ENCODE peak calls at places on chromosomes 11 and 22, in four cellular contexts. P is dorsolateral prefrontal cortex, U is anterior cingulate cortex, S is AG10803. N is an unnamed sample.

GRCh38 chr11:46039990-46040389 is 81.3 kb downstream of the PHF21A start:
- DNase-seq in S (peak), U (no peak), P (no peak), N (no peak)

GRCh38 chr22:31296258-31296657 is 4.0 kb upstream of the PIK3IP1 start:
- DNase-seq in P (no peak), S (peak), U (no peak), N (no peak)

GRCh38 chr11:134261626-134262488 is 8.5 kb downstream of the ACAD8 start:
- DNase-seq in P (no peak), U (no peak), S (peak), N (no peak)

GRCh38 chr11:43921561-43922294 is 20.7 kb upstream of the C11orf96 start:
- DNase-seq in S (no peak), P (no peak), U (no peak), N (no peak)

GRCh38 chr22:17149073-17149815 is 9.8 kb downstream of the HDHD5 start:
- DNase-seq in U (no peak), S (no peak), P (no peak), N (no peak)

GRCh38 chr11:86103808-86104207 is 34.9 kb upstream of the PICALM start:
- DNase-seq in S (no peak), U (no peak), P (no peak), N (no peak)

GRCh38 chr11:37710031-37710430 is 1112.0 kb upstream of the RAG2 start:
- DNase-seq in U (peak), P (no peak), S (peak), N (no peak)

GRCh38 chr11:45097721-45098493 is 48.5 kb upstream of the PRDM11 start:
- DNase-seq in S (peak), U (no peak), P (no peak), N (peak)

GRCh38 chr11:115385211-115385610 is 119.0 kb downstream of the CADM1 start:
- DNase-seq in P (no peak), U (no peak), S (no peak), N (peak)

GRCh38 chr22:22018825-22019658 is 36.5 kb upstream of the TOP3B start:
- DNase-seq in S (no peak), P (no peak), U (no peak), N (no peak)

GRCh38 chr11:1548221-1549070 is 23.6 kb downstream of the DUSP8 start:
- DNase-seq in P (peak), U (no peak), S (peak), N (peak)

GRCh38 chr22:29726512-29727247 is 6.9 kb downstream of the CABP7 start:
- DNase-seq in P (no peak), S (no peak), U (no peak), N (no peak)

GRCh38 chr11:47391077-47391583 is 12.8 kb upstream of the SPI1 start:
- DNase-seq in S (no peak), U (no peak), P (no peak), N (no peak)

GRCh38 chr11:61711493-61711892 is 31.3 kb downstream of the DAGLA start:
- DNase-seq in P (no peak), S (no peak), U (peak), N (peak)

GRCh38 chr22:41799486-41800347 is 762 bp upstream of the CCDC134 start:
- DNase-seq in U (no peak), P (peak), S (peak), N (peak)

GRCh38 chr11:58591659-58592058 is 12.8 kb downstream of the ZFP91 start:
- DNase-seq in U (no peak), P (no peak), S (no peak), N (no peak)

GRCh38 chr11:114202011-114202609 is 94.1 kb upstream of the NNMT start:
- DNase-seq in P (no peak), U (no peak), S (no peak), N (no peak)

GRCh38 chr22:40196628-40197027 is 18.9 kb downstream of the TNRC6B start:
- DNase-seq in S (peak), U (no peak), P (no peak), N (no peak)

GRCh38 chr22:46563381-46564083 is 26.1 kb upstream of the CELSR1 start:
- DNase-seq in U (peak), S (peak), P (peak), N (peak)

GRCh38 chr11:64723117-64723906 is at the start of gene NRXN2:
- DNase-seq in U (peak), S (peak), P (peak), N (peak)

GRCh38 chr11:33919645-33920044 is 27.8 kb upstream of the LMO2 start:
- DNase-seq in U (no peak), P (no peak), S (no peak), N (no peak)

GRCh38 chr22:32695451-32695891 is 106.0 kb upstream of the TIMP3 start:
- DNase-seq in U (no peak), S (peak), P (no peak), N (no peak)

N was measured in cerebellum.